ENCODE peak calls at places on chromosomes 4 and X, in eight cellular contexts. I is IMR-90, P is lung, O is MM.1S, D is heart right ventricle, T is fibroblast of mammary gland, H is RWPE1, F is endothelial cell. V is an unnamed sample.

GRCh38 chr4:182969651-182970279 is 52.6 kb upstream of the DCTD start:
- DNase-seq in I (no peak), P (no peak), O (no peak), D (no peak), T (no peak), H (no peak), F (no peak), V (no peak)

GRCh38 chr4:120055795-120056194 is 10.9 kb downstream of the MAD2L1 start:
- DNase-seq in I (no peak), P (no peak), O (no peak), D (no peak), T (no peak), H (no peak), F (no peak), V (no peak)

GRCh38 chr4:164424852-164425251 is 329.1 kb upstream of the SMIM31 start:
- DNase-seq in I (no peak), P (no peak), O (no peak), D (no peak), T (no peak), H (no peak), F (no peak), V (no peak)

GRCh38 chrX:10755477-10756334 is 135.3 kb upstream of the MID1 start:
- DNase-seq in I (peak; percentile 81), P (no peak), O (no peak), D (no peak), T (peak; percentile 54), H (no peak), F (no peak), V (no peak)

GRCh38 chr4:174483792-174484191 is 38.5 kb downstream of the HPGD start:
- DNase-seq in I (no peak), P (no peak), O (no peak), D (no peak), T (no peak), H (no peak), F (no peak), V (no peak)

GRCh38 chr4:16995451-16995850 is 97.0 kb upstream of the LDB2 start:
- DNase-seq in I (no peak), P (no peak), O (no peak), D (no peak), T (peak; percentile 19), H (no peak), F (no peak), V (no peak)

GRCh38 chr4:10030946-10031662 is 9.8 kb upstream of the SLC2A9 start:
- DNase-seq in I (no peak), P (no peak), O (no peak), D (no peak), T (no peak), H (no peak), F (no peak), V (no peak)

GRCh38 chr4:104494822-104495559 is at the start of gene CXXC4:
- DNase-seq in I (peak; percentile 10), P (peak; percentile 48), O (peak; percentile 88), D (peak; percentile 75), T (peak; percentile 30), H (peak; percentile 11), F (peak; percentile 63), V (no peak)

GRCh38 chrX:69024287-69024686 is 141.0 kb downstream of the PJA1 start:
- DNase-seq in I (no peak), P (peak; percentile 28), O (no peak), D (no peak), T (no peak), H (no peak), F (no peak), V (no peak)

GRCh38 chr4:133320576-133321170 is 171.6 kb downstream of the PCDH10 start:
- DNase-seq in I (peak; percentile 3), P (no peak), O (peak; percentile 43), D (no peak), T (peak; percentile 12), H (peak; percentile 21), F (peak; percentile 38), V (no peak)

GRCh38 chr4:78222575-78223186 is 165.6 kb downstream of the FRAS1 start:
- DNase-seq in I (no peak), P (no peak), O (no peak), D (no peak), T (no peak), H (no peak), F (no peak), V (no peak)

GRCh38 chrX:1468250-1468772 is 15.6 kb upstream of the ASMTL start:
- DNase-seq in I (no peak), P (peak; percentile 27), O (peak; percentile 90), D (peak; percentile 3), T (peak; percentile 27), H (peak; percentile 61), F (no peak), V (peak; percentile 71)

GRCh38 chr4:69716654-69717053 is 43.8 kb downstream of the SULT1B1 start:
- DNase-seq in I (no peak), P (no peak), O (no peak), D (no peak), T (no peak), H (no peak), F (no peak), V (no peak)

GRCh38 chr4:154126276-154126675 is 337.4 kb upstream of the SFRP2 start:
- DNase-seq in I (no peak), P (no peak), O (no peak), D (no peak), T (peak; percentile 57), H (no peak), F (no peak), V (no peak)

GRCh38 chr4:173834151-173834550 is 304.1 kb upstream of the HAND2 start:
- DNase-seq in I (peak; percentile 7), P (no peak), O (no peak), D (no peak), T (peak; percentile 57), H (no peak), F (no peak), V (no peak)

GRCh38 chrX:109537324-109537665 is 651 bp downstream of the NXT2 start:
- DNase-seq in I (peak; percentile 77), P (peak; percentile 65), O (peak; percentile 34), D (no peak), T (peak; percentile 76), H (peak; percentile 29), F (peak; percentile 2), V (no peak)

GRCh38 chr4:19947349-19947748 is 304.4 kb upstream of the SLIT2 start:
- DNase-seq in I (peak; percentile 74), P (no peak), O (no peak), D (no peak), T (peak; percentile 84), H (no peak), F (no peak), V (no peak)

GRCh38 chrX:147894332-147894870 is 17.3 kb upstream of the FMR1 start:
- DNase-seq in I (no peak), P (no peak), O (no peak), D (no peak), T (no peak), H (no peak), F (no peak), V (no peak)

GRCh38 chrX:104113237-104113965 is 1.1 kb downstream of the ZCCHC18 start:
- DNase-seq in I (peak; percentile 53), P (peak; percentile 41), O (peak; percentile 58), D (peak; percentile 24), T (peak; percentile 38), H (peak; percentile 29), F (peak; percentile 50), V (peak; percentile 18)

GRCh38 chrX:136250191-136251041 is 784 bp downstream of the MAP7D3 start:
- DNase-seq in I (no peak), P (no peak), O (no peak), D (no peak), T (peak; percentile 37), H (peak; percentile 10), F (peak; percentile 9), V (no peak)

GRCh38 chrX:135522878-135523693 is 2.6 kb downstream of the INTS6L start:
- DNase-seq in I (no peak), P (no peak), O (no peak), D (no peak), T (no peak), H (no peak), F (no peak), V (no peak)

GRCh38 chr4:633976-634598 is 8.7 kb downstream of the PDE6B start:
- DNase-seq in I (no peak), P (no peak), O (no peak), D (no peak), T (no peak), H (no peak), F (no peak), V (no peak)
- TF ChIP-seq CTCF in I (no peak), P (no peak), O (no peak), D (no peak), T (no peak), H (no peak), F (no peak), V (no peak)

GRCh38 chr4:48943387-48943786 is 36.8 kb upstream of the OCIAD2 start:
- DNase-seq in I (no peak), P (no peak), O (no peak), D (no peak), T (no peak), H (peak; percentile 41), F (no peak), V (no peak)
- TF ChIP-seq CTCF in I (peak; percentile 7), P (no peak), O (no peak), D (no peak), T (peak; percentile 23), H (no peak), F (no peak), V (no peak)

GRCh38 chr4:54185380-54185779 is 43.7 kb upstream of the PDGFRA start:
- DNase-seq in I (no peak), P (no peak), O (no peak), D (no peak), T (no peak), H (no peak), F (no peak), V (no peak)

GRCh38 chr4:54189140-54189539 is 40.0 kb upstream of the PDGFRA start:
- DNase-seq in I (peak; percentile 64), P (no peak), O (no peak), D (no peak), T (no peak), H (no peak), F (no peak), V (no peak)

GRCh38 chr4:54186371-54186770 is 42.7 kb upstream of the PDGFRA start:
- DNase-seq in I (no peak), P (no peak), O (no peak), D (no peak), T (no peak), H (no peak), F (no peak), V (no peak)

GRCh38 chr4:54185871-54186270 is 43.2 kb upstream of the PDGFRA start:
- DNase-seq in I (no peak), P (no peak), O (no peak), D (no peak), T (no peak), H (no peak), F (no peak), V (no peak)

GRCh38 chr4:54187148-54187547 is 41.9 kb upstream of the PDGFRA start:
- DNase-seq in I (no peak), P (no peak), O (no peak), D (peak; percentile 39), T (no peak), H (no peak), F (no peak), V (no peak)
- TF ChIP-seq CTCF in I (no peak), P (no peak), O (no peak), D (peak; percentile 26), T (no peak), H (no peak), F (no peak), V (no peak)

DNA sequence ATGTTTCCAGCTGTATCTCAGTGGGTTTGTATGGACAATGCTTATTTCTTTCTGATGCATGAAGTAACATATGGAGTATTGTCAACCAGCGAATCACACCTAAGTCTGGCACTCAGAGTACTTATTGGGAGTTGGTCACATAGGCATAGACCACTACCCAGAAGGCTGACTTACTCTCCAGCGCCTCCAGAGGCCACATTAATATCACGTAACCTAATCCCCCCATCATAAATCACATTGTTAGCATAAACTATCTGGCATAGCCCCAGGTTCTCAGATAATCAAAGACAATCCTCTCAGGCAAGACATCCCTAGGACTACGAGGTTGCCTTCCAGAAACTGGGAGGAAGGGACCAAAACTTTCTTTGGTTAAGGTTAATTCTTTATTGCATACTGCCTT is 560.5 kb upstream of the PABPC4L start:
- DNase-seq in I (no peak), P (no peak), O (no peak), D (no peak), T (no peak), H (no peak), F (no peak), V (no peak)
- TF ChIP-seq CTCF in I (no peak), P (no peak), O (peak; percentile 20), D (no peak), T (no peak), H (no peak), F (no peak), V (no peak)

V was measured in activated B cell treated with CpG ODN at 0.5 μM for 24 hours.